ENCODE peak calls at places on chromosomes 2 and 18, in four cellular contexts. P, R, L and O are unnamed samples.
A peak's percentile ranks its signal among the peaks of the same experiment; 100 is the strongest.

GRCh38 chr2:182864949-182865348 is 1.5 kb downstream of the FRZB start:
- DNase-seq in P (no peak), R (no peak), L (no peak), O (no peak)

GRCh38 chr2:175066411-175066810 is 61.2 kb upstream of the CHN1 start:
- DNase-seq in P (no peak), R (no peak), L (no peak), O (no peak)

GRCh38 chr2:190127651-190128050 is 65.1 kb upstream of the MSTN start:
- DNase-seq in P (no peak), R (no peak), L (no peak), O (no peak)

GRCh38 chr2:42171396-42171971 is 2.3 kb downstream of the EML4 start:
- DNase-seq in P (no peak), R (no peak), L (no peak), O (no peak)

GRCh38 chr2:42495611-42496010 is 1.8 kb upstream of the KCNG3 start:
- DNase-seq in P (no peak), R (no peak), L (no peak), O (no peak)

GRCh38 chr18:26496528-26496927 is 51.8 kb downstream of the KCTD1 start:
- DNase-seq in P (no peak), R (no peak), L (no peak), O (no peak)

GRCh38 chr2:47551800-47552525 is 149.0 kb downstream of the MSH2 start:
- DNase-seq in P (no peak), R (no peak), L (no peak), O (no peak)

GRCh38 chr18:73688851-73689659 is 458.6 kb downstream of the FBXO15 start:
- DNase-seq in P (peak; percentile 6), R (no peak), L (no peak), O (no peak)

GRCh38 chr18:13548944-13549878 is 177.1 kb downstream of the FAM210A start:
- DNase-seq in P (peak; percentile 48), R (no peak), L (no peak), O (no peak)

GRCh38 chr2:23626701-23627181 is 241.8 kb downstream of the KLHL29 start:
- DNase-seq in P (no peak), R (no peak), L (no peak), O (no peak)

GRCh38 chr2:147588191-147588590 is 256.6 kb upstream of the ACVR2A start:
- DNase-seq in P (no peak), R (no peak), L (no peak), O (no peak)

GRCh38 chr2:226911932-226912331 is 76.1 kb downstream of the RHBDD1 start:
- DNase-seq in P (no peak), R (no peak), L (no peak), O (no peak)

GRCh38 chr2:51103205-51103604 is 71.3 kb upstream of the NRXN1 start:
- DNase-seq in P (no peak), R (no peak), L (peak; percentile 69), O (no peak)

GRCh38 chr2:75277111-75277510 is 77.8 kb upstream of the TACR1 start:
- DNase-seq in P (no peak), R (no peak), L (no peak), O (no peak)

GRCh38 chr2:204315236-204315662 is 230.0 kb upstream of the PARD3B start:
- DNase-seq in P (no peak), R (peak; percentile 83), L (no peak), O (no peak)

DNA sequence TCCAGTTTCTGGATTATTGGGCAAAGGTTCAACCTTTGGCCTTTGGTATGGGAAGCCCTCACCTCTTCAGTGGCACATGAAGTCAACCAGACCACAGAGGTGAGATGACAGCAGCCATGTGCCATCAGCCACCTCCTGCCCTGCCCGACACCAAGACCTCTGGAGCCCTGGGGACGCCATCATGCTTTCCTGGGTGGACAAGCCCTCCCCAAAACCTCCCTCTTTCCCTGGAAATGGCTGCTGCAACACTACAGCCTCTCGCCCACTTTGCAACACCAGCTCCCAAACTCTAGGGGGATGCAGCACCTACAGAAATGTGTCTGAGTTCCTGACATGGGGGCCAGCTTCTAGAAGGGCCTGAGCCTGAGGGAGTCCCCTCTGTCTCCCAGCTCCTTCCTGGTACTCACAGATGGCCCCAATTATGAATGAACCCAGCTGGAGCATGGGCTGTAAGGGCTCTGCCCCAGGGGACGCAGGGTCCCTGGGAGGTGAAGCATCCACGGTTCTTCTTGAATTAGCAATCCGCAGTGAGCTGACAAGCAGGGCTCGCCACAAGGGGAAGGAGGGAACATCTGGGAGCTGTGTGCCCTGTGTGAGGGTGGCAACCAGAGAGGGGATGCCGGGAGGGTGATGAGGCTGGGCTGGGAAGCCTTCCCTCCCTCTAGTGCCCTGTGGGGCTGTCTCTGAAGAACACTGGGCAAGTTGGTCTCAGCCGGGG is 268.5 kb upstream of the HDAC4 start:
- DNase-seq in P (no peak), R (no peak), L (no peak), O (no peak)
- TF ChIP-seq CTCF in P (no peak), R (no peak), L (no peak), O (no peak)

DNA sequence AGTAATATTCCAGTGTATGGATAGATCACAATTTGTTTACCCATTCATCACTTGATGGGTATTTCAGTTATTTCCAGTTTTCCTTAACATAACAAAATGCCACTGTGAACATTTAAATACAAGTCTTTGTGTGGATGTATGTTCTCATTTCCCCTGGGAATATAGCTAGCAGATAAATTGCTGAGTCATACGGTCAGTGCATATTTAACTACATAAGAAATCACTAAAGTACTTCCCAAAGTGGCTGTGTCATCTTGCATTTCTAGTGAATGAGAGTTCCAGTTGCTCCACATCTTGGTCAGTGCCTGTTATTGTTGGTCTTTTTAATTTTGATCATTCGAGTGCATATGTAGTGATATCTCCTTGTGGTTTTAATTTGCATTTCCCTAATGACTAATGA is 138.7 kb downstream of the BCL11A start:
- DNase-seq in P (no peak), R (no peak), L (no peak), O (no peak)
- TF ChIP-seq CTCF in P (no peak), R (no peak), L (no peak), O (no peak)

GRCh38 chr18:60411715-60412114 is 39.1 kb upstream of the MC4R start:
- DNase-seq in P (no peak), R (no peak), L (no peak), O (no peak)

GRCh38 chr18:60417946-60418345 is 45.4 kb upstream of the MC4R start:
- DNase-seq in P (no peak), R (no peak), L (no peak), O (no peak)

DNA sequence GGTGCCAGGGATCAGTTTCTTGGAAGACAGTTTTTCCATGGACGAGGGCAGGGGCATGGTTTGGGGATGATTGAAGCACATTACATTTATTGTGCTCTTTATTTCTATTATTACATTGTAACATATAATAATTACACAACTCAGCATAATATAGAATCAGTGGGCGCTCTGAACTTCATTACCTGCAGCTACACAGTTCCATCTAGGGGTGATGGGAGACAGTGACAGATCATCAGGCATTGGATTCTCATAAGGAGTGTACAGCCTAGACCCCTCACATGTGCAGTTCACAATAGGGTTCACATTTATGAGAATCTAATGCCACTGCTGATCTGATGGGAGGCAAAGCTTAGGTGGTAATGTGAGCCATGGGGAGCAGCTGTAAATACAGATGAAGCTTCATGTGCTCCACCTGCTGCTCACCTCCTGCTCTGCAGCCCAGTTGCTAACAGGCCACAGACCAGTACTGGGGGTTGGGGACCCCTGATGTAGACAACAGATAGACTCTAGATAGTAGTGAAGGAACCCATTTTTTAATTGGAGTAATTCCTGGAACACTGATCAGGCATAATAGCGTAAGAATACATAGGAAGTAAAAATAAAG is 41.5 kb upstream of the MC4R start:
- DNase-seq in P (peak; percentile 4), R (no peak), L (peak; percentile 3), O (peak; percentile 14)
- TF ChIP-seq CTCF in P (no peak), R (no peak), L (peak; percentile 68), O (no peak)

GRCh38 chr2:218658671-218659257 is 659 bp downstream of the ZNF142 start:
- DNase-seq in P (peak; percentile 50), R (no peak), L (peak; percentile 63), O (peak; percentile 67)
- TF ChIP-seq CTCF in P (peak; percentile 34), R (peak; percentile 17), L (peak; percentile 72), O (peak; percentile 59)

GRCh38 chr2:199851499-199851816 is 466 bp upstream of the FTCDNL1 start:
- DNase-seq in P (no peak), R (no peak), L (no peak), O (no peak)

GRCh38 chr2:199850250-199850717 is 708 bp downstream of the FTCDNL1 start:
- DNase-seq in P (no peak), R (no peak), L (no peak), O (no peak)

GRCh38 chr2:199848323-199848722 is 2.7 kb downstream of the FTCDNL1 start:
- DNase-seq in P (no peak), R (no peak), L (no peak), O (no peak)

GRCh38 chr2:199851886-199852285 is 894 bp upstream of the FTCDNL1 start:
- DNase-seq in P (no peak), R (no peak), L (no peak), O (no peak)

GRCh38 chr2:199850718-199851498 is at the start of gene FTCDNL1:
- DNase-seq in P (peak; percentile 74), R (peak; percentile 90), L (peak; percentile 70), O (peak; percentile 71)
- TF ChIP-seq CTCF in P (peak; percentile 49), R (peak; percentile 59), L (peak; percentile 67), O (peak; percentile 55)

DNA sequence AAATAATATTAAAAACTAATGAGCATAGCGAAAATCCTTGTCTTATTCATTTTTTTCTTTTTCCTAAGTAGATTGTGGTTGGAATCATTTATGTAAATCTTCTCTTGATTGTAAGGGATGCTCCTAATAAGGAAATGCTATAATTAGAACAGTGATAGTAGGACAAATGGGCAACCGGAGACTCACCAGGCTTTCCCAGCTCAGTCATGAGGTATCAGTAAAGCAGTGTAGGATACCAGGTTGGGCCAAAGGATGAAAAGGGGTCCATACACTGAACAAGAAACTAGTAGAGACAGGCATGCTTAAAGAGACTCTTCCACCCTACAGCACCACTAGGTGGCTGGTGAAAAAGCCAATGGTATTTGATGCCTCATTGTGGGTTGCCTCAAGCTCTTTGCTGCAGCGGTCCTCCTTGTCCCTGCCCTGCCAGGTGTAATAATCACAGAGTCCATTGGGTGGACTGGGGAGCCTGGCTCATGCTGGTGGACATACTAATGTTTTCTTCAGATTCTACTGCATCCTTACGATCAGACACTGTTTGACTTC is 71.4 kb upstream of the FAM98A start:
- DNase-seq in P (no peak), R (no peak), L (no peak), O (no peak)
- TF ChIP-seq CTCF in P (no peak), R (no peak), L (peak; percentile 27), O (no peak)

DNA sequence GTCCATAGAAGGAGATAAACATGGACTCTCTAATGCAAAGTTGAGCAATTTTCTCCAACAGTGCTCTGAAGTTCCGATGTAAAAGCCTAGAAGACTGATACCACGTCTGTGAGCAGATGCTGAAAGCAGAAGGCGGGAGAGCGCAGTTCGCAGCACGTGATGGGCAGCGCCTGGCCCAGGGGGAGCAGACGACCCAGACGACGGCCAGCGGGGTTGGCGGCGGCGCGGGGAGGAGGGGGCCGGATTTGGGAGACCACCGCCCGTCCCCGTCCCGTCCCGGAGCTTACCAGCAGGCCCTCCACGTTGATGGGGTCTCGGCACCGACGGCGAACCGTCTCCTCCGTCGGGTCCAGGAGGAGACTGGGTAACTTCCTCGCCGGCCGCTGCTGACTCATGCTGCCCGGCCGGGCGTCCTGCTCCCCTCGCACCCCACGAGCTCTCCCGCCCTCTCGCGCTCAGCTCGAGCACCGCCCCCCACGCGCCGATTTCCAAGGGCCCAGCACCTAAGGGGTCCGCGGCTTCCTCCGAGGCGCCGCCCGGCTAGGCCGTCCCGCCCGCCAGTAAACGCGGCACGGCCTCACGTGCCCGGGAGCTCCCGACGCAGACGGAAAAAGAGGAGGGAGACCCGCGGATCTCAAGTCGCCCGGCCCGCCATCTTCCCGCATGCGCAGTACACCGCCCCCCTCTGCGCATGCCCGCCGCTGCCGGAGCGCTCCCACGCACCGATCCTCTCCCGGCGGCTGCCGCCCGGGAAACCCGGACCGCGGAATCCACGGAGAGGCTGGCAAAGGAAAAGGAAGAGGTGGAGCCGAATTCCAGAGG is at the start of gene E2F6:
- DNase-seq in P (peak; percentile 87), R (peak; percentile 95), L (peak; percentile 94), O (peak; percentile 88)
- TF ChIP-seq CTCF in P (no peak), R (no peak), L (no peak), O (no peak)